ENCODE peak calls at places on chromosome 14, in ten cellular contexts. One of them, this sample, is unnamed.

GRCh38 chr14:64812412-64812811 is 67.3 kb downstream of the SPTB start:
- DNase-seq in stimulated activated CD8-positive, alpha-beta memory T cell treated with anti-CD3 and anti-CD28 coated beads, Interleukin-4, amount 100 ng/mL, for 24 hours: no peak
- DNase-seq in choroid plexus epithelial cell: no peak
- DNase-seq in OCI-M1: no peak
- DNase-seq in GM12891: no peak
- DNase-seq in activated T-cell treated with anti-CD3 and anti-CD28 coated beads, Interleukin-2, amount 50 U/mL, for 1 hour: peak
- DNase-seq in SIG-M5: no peak
- DNase-seq in GM10248: peak
- DNase-seq in T-cell: peak
- DNase-seq in activated gamma-delta T cell treated with Interleukin-2 at 50 U/mL for 16 hours: no peak
- DNase-seq in this sample: no peak

GRCh38 chr14:65424531-65424930 is 12.0 kb downstream of the FUT8 start:
- DNase-seq in SIG-M5: no peak
- DNase-seq in T-cell: no peak
- DNase-seq in GM12891: no peak
- DNase-seq in activated gamma-delta T cell treated with Interleukin-2 at 50 U/mL for 16 hours: no peak
- DNase-seq in stimulated activated CD8-positive, alpha-beta memory T cell treated with anti-CD3 and anti-CD28 coated beads, Interleukin-4, amount 100 ng/mL, for 24 hours: no peak
- DNase-seq in activated T-cell treated with anti-CD3 and anti-CD28 coated beads, Interleukin-2, amount 50 U/mL, for 1 hour: no peak
- DNase-seq in choroid plexus epithelial cell: no peak
- DNase-seq in OCI-M1: no peak
- DNase-seq in GM10248: no peak
- DNase-seq in this sample: no peak

GRCh38 chr14:51604078-51604477 is 47.6 kb upstream of the FRMD6 start:
- DNase-seq in OCI-M1: no peak
- DNase-seq in choroid plexus epithelial cell: peak
- DNase-seq in stimulated activated CD8-positive, alpha-beta memory T cell treated with anti-CD3 and anti-CD28 coated beads, Interleukin-4, amount 100 ng/mL, for 24 hours: no peak
- DNase-seq in SIG-M5: no peak
- DNase-seq in GM10248: no peak
- DNase-seq in activated gamma-delta T cell treated with Interleukin-2 at 50 U/mL for 16 hours: no peak
- DNase-seq in T-cell: no peak
- DNase-seq in GM12891: no peak
- DNase-seq in activated T-cell treated with anti-CD3 and anti-CD28 coated beads, Interleukin-2, amount 50 U/mL, for 1 hour: no peak
- DNase-seq in this sample: no peak

GRCh38 chr14:81268016-81268416 is 47.3 kb upstream of the GTF2A1 start:
- DNase-seq in GM10248: no peak
- DNase-seq in SIG-M5: no peak
- DNase-seq in activated gamma-delta T cell treated with Interleukin-2 at 50 U/mL for 16 hours: no peak
- DNase-seq in OCI-M1: peak
- DNase-seq in stimulated activated CD8-positive, alpha-beta memory T cell treated with anti-CD3 and anti-CD28 coated beads, Interleukin-4, amount 100 ng/mL, for 24 hours: no peak
- DNase-seq in T-cell: no peak
- DNase-seq in choroid plexus epithelial cell: peak
- DNase-seq in GM12891: no peak
- DNase-seq in activated T-cell treated with anti-CD3 and anti-CD28 coated beads, Interleukin-2, amount 50 U/mL, for 1 hour: no peak
- DNase-seq in this sample: no peak

GRCh38 chr14:60166144-60166543 is 946 bp upstream of the DHRS7 start:
- DNase-seq in OCI-M1: no peak
- DNase-seq in activated T-cell treated with anti-CD3 and anti-CD28 coated beads, Interleukin-2, amount 50 U/mL, for 1 hour: no peak
- DNase-seq in T-cell: no peak
- DNase-seq in SIG-M5: no peak
- DNase-seq in stimulated activated CD8-positive, alpha-beta memory T cell treated with anti-CD3 and anti-CD28 coated beads, Interleukin-4, amount 100 ng/mL, for 24 hours: no peak
- DNase-seq in choroid plexus epithelial cell: no peak
- DNase-seq in GM12891: no peak
- DNase-seq in activated gamma-delta T cell treated with Interleukin-2 at 50 U/mL for 16 hours: no peak
- DNase-seq in GM10248: no peak
- DNase-seq in this sample: no peak

GRCh38 chr14:55118761-55119160 is 10.3 kb upstream of the LGALS3 start:
- DNase-seq in OCI-M1: no peak
- DNase-seq in GM10248: no peak
- DNase-seq in GM12891: no peak
- DNase-seq in activated gamma-delta T cell treated with Interleukin-2 at 50 U/mL for 16 hours: no peak
- DNase-seq in T-cell: no peak
- DNase-seq in stimulated activated CD8-positive, alpha-beta memory T cell treated with anti-CD3 and anti-CD28 coated beads, Interleukin-4, amount 100 ng/mL, for 24 hours: no peak
- DNase-seq in SIG-M5: no peak
- DNase-seq in choroid plexus epithelial cell: no peak
- DNase-seq in activated T-cell treated with anti-CD3 and anti-CD28 coated beads, Interleukin-2, amount 50 U/mL, for 1 hour: no peak
- DNase-seq in this sample: no peak

GRCh38 chr14:64045091-64045490 is 192.3 kb downstream of the SYNE2 start:
- DNase-seq in OCI-M1: no peak
- DNase-seq in GM10248: no peak
- DNase-seq in activated T-cell treated with anti-CD3 and anti-CD28 coated beads, Interleukin-2, amount 50 U/mL, for 1 hour: no peak
- DNase-seq in stimulated activated CD8-positive, alpha-beta memory T cell treated with anti-CD3 and anti-CD28 coated beads, Interleukin-4, amount 100 ng/mL, for 24 hours: no peak
- DNase-seq in choroid plexus epithelial cell: no peak
- DNase-seq in GM12891: no peak
- DNase-seq in activated gamma-delta T cell treated with Interleukin-2 at 50 U/mL for 16 hours: no peak
- DNase-seq in T-cell: no peak
- DNase-seq in SIG-M5: no peak
- DNase-seq in this sample: no peak

GRCh38 chr14:50666772-50667490 is 1.2 kb downstream of the SAV1 start:
- DNase-seq in T-cell: peak
- DNase-seq in GM12891: no peak
- DNase-seq in activated T-cell treated with anti-CD3 and anti-CD28 coated beads, Interleukin-2, amount 50 U/mL, for 1 hour: peak
- DNase-seq in GM10248: no peak
- DNase-seq in SIG-M5: no peak
- DNase-seq in stimulated activated CD8-positive, alpha-beta memory T cell treated with anti-CD3 and anti-CD28 coated beads, Interleukin-4, amount 100 ng/mL, for 24 hours: no peak
- DNase-seq in choroid plexus epithelial cell: peak
- DNase-seq in OCI-M1: peak
- DNase-seq in activated gamma-delta T cell treated with Interleukin-2 at 50 U/mL for 16 hours: peak
- DNase-seq in this sample: no peak

GRCh38 chr14:61234215-61234916 is 46.8 kb downstream of the TMEM30B start:
- DNase-seq in choroid plexus epithelial cell: no peak
- DNase-seq in OCI-M1: no peak
- DNase-seq in T-cell: no peak
- DNase-seq in GM10248: no peak
- DNase-seq in activated gamma-delta T cell treated with Interleukin-2 at 50 U/mL for 16 hours: no peak
- DNase-seq in activated T-cell treated with anti-CD3 and anti-CD28 coated beads, Interleukin-2, amount 50 U/mL, for 1 hour: no peak
- DNase-seq in GM12891: no peak
- DNase-seq in stimulated activated CD8-positive, alpha-beta memory T cell treated with anti-CD3 and anti-CD28 coated beads, Interleukin-4, amount 100 ng/mL, for 24 hours: no peak
- DNase-seq in SIG-M5: no peak
- DNase-seq in this sample: no peak

GRCh38 chr14:80621701-80622100 is 319.8 kb downstream of the CEP128 start:
- DNase-seq in SIG-M5: no peak
- DNase-seq in stimulated activated CD8-positive, alpha-beta memory T cell treated with anti-CD3 and anti-CD28 coated beads, Interleukin-4, amount 100 ng/mL, for 24 hours: no peak
- DNase-seq in activated T-cell treated with anti-CD3 and anti-CD28 coated beads, Interleukin-2, amount 50 U/mL, for 1 hour: no peak
- DNase-seq in GM10248: peak
- DNase-seq in GM12891: no peak
- DNase-seq in choroid plexus epithelial cell: peak
- DNase-seq in activated gamma-delta T cell treated with Interleukin-2 at 50 U/mL for 16 hours: no peak
- DNase-seq in OCI-M1: no peak
- DNase-seq in T-cell: no peak
- DNase-seq in this sample: no peak

GRCh38 chr14:101950100-101950499 is 14.3 kb upstream of the DYNC1H1 start:
- DNase-seq in activated gamma-delta T cell treated with Interleukin-2 at 50 U/mL for 16 hours: no peak
- DNase-seq in stimulated activated CD8-positive, alpha-beta memory T cell treated with anti-CD3 and anti-CD28 coated beads, Interleukin-4, amount 100 ng/mL, for 24 hours: no peak
- DNase-seq in GM10248: no peak
- DNase-seq in choroid plexus epithelial cell: no peak
- DNase-seq in activated T-cell treated with anti-CD3 and anti-CD28 coated beads, Interleukin-2, amount 50 U/mL, for 1 hour: no peak
- DNase-seq in T-cell: no peak
- DNase-seq in OCI-M1: no peak
- DNase-seq in GM12891: no peak
- DNase-seq in SIG-M5: no peak
- DNase-seq in this sample: no peak

GRCh38 chr14:68733086-68733621 is 59.7 kb downstream of the ZFP36L1 start:
- DNase-seq in GM12891: no peak
- DNase-seq in SIG-M5: peak
- DNase-seq in GM10248: peak
- DNase-seq in stimulated activated CD8-positive, alpha-beta memory T cell treated with anti-CD3 and anti-CD28 coated beads, Interleukin-4, amount 100 ng/mL, for 24 hours: no peak
- DNase-seq in OCI-M1: no peak
- DNase-seq in choroid plexus epithelial cell: no peak
- DNase-seq in activated T-cell treated with anti-CD3 and anti-CD28 coated beads, Interleukin-2, amount 50 U/mL, for 1 hour: no peak
- DNase-seq in T-cell: no peak
- DNase-seq in activated gamma-delta T cell treated with Interleukin-2 at 50 U/mL for 16 hours: no peak
- DNase-seq in this sample: no peak

GRCh38 chr14:101174980-101175606 is 271.6 kb upstream of the RTL1 start:
- DNase-seq in SIG-M5: no peak
- DNase-seq in T-cell: no peak
- DNase-seq in stimulated activated CD8-positive, alpha-beta memory T cell treated with anti-CD3 and anti-CD28 coated beads, Interleukin-4, amount 100 ng/mL, for 24 hours: no peak
- DNase-seq in GM12891: no peak
- DNase-seq in activated gamma-delta T cell treated with Interleukin-2 at 50 U/mL for 16 hours: no peak
- DNase-seq in activated T-cell treated with anti-CD3 and anti-CD28 coated beads, Interleukin-2, amount 50 U/mL, for 1 hour: no peak
- DNase-seq in OCI-M1: no peak
- DNase-seq in choroid plexus epithelial cell: no peak
- DNase-seq in GM10248: peak
- DNase-seq in this sample: no peak

GRCh38 chr14:20469890-20470858 is 968 bp downstream of the PNP start:
- DNase-seq in GM12891: peak
- DNase-seq in GM10248: peak
- DNase-seq in stimulated activated CD8-positive, alpha-beta memory T cell treated with anti-CD3 and anti-CD28 coated beads, Interleukin-4, amount 100 ng/mL, for 24 hours: peak
- DNase-seq in choroid plexus epithelial cell: no peak
- DNase-seq in OCI-M1: peak
- DNase-seq in activated T-cell treated with anti-CD3 and anti-CD28 coated beads, Interleukin-2, amount 50 U/mL, for 1 hour: peak
- DNase-seq in activated gamma-delta T cell treated with Interleukin-2 at 50 U/mL for 16 hours: peak
- DNase-seq in SIG-M5: peak
- DNase-seq in T-cell: peak
- DNase-seq in this sample: peak

GRCh38 chr14:59474172-59474571 is 9.0 kb upstream of the GPR135 start:
- DNase-seq in SIG-M5: no peak
- DNase-seq in GM12891: no peak
- DNase-seq in choroid plexus epithelial cell: peak
- DNase-seq in T-cell: no peak
- DNase-seq in GM10248: no peak
- DNase-seq in activated T-cell treated with anti-CD3 and anti-CD28 coated beads, Interleukin-2, amount 50 U/mL, for 1 hour: no peak
- DNase-seq in OCI-M1: no peak
- DNase-seq in activated gamma-delta T cell treated with Interleukin-2 at 50 U/mL for 16 hours: no peak
- DNase-seq in stimulated activated CD8-positive, alpha-beta memory T cell treated with anti-CD3 and anti-CD28 coated beads, Interleukin-4, amount 100 ng/mL, for 24 hours: no peak
- DNase-seq in this sample: no peak

GRCh38 chr14:71063351-71063750 is 156.1 kb downstream of the PCNX1 start:
- DNase-seq in GM10248: no peak
- DNase-seq in OCI-M1: no peak
- DNase-seq in stimulated activated CD8-positive, alpha-beta memory T cell treated with anti-CD3 and anti-CD28 coated beads, Interleukin-4, amount 100 ng/mL, for 24 hours: no peak
- DNase-seq in activated gamma-delta T cell treated with Interleukin-2 at 50 U/mL for 16 hours: no peak
- DNase-seq in T-cell: no peak
- DNase-seq in SIG-M5: no peak
- DNase-seq in choroid plexus epithelial cell: peak
- DNase-seq in activated T-cell treated with anti-CD3 and anti-CD28 coated beads, Interleukin-2, amount 50 U/mL, for 1 hour: no peak
- DNase-seq in GM12891: no peak
- DNase-seq in this sample: no peak

GRCh38 chr14:71668186-71668912 is 263.9 kb upstream of the RGS6 start:
- DNase-seq in OCI-M1: no peak
- DNase-seq in SIG-M5: no peak
- DNase-seq in activated gamma-delta T cell treated with Interleukin-2 at 50 U/mL for 16 hours: no peak
- DNase-seq in activated T-cell treated with anti-CD3 and anti-CD28 coated beads, Interleukin-2, amount 50 U/mL, for 1 hour: no peak
- DNase-seq in stimulated activated CD8-positive, alpha-beta memory T cell treated with anti-CD3 and anti-CD28 coated beads, Interleukin-4, amount 100 ng/mL, for 24 hours: no peak
- DNase-seq in GM10248: no peak
- DNase-seq in choroid plexus epithelial cell: peak
- DNase-seq in GM12891: no peak
- DNase-seq in T-cell: no peak
- DNase-seq in this sample: no peak

GRCh38 chr14:39322807-39323206 is 89.1 kb downstream of the MIA2 start:
- DNase-seq in choroid plexus epithelial cell: peak
- DNase-seq in activated T-cell treated with anti-CD3 and anti-CD28 coated beads, Interleukin-2, amount 50 U/mL, for 1 hour: no peak
- DNase-seq in OCI-M1: no peak
- DNase-seq in GM12891: no peak
- DNase-seq in GM10248: no peak
- DNase-seq in stimulated activated CD8-positive, alpha-beta memory T cell treated with anti-CD3 and anti-CD28 coated beads, Interleukin-4, amount 100 ng/mL, for 24 hours: no peak
- DNase-seq in SIG-M5: no peak
- DNase-seq in T-cell: no peak
- DNase-seq in activated gamma-delta T cell treated with Interleukin-2 at 50 U/mL for 16 hours: no peak
- DNase-seq in this sample: no peak

GRCh38 chr14:22071001-22071400 is 397.4 kb upstream of the OR4E1 start:
- DNase-seq in T-cell: peak
- DNase-seq in GM12891: no peak
- DNase-seq in choroid plexus epithelial cell: no peak
- DNase-seq in GM10248: peak
- DNase-seq in activated gamma-delta T cell treated with Interleukin-2 at 50 U/mL for 16 hours: peak
- DNase-seq in SIG-M5: no peak
- DNase-seq in OCI-M1: no peak
- DNase-seq in activated T-cell treated with anti-CD3 and anti-CD28 coated beads, Interleukin-2, amount 50 U/mL, for 1 hour: peak
- DNase-seq in stimulated activated CD8-positive, alpha-beta memory T cell treated with anti-CD3 and anti-CD28 coated beads, Interleukin-4, amount 100 ng/mL, for 24 hours: no peak
- DNase-seq in this sample: peak

GRCh38 chr14:63515240-63515639 is 27.9 kb downstream of the PPP2R5E start:
- DNase-seq in choroid plexus epithelial cell: no peak
- DNase-seq in GM10248: no peak
- DNase-seq in SIG-M5: no peak
- DNase-seq in GM12891: no peak
- DNase-seq in stimulated activated CD8-positive, alpha-beta memory T cell treated with anti-CD3 and anti-CD28 coated beads, Interleukin-4, amount 100 ng/mL, for 24 hours: no peak
- DNase-seq in OCI-M1: no peak
- DNase-seq in activated gamma-delta T cell treated with Interleukin-2 at 50 U/mL for 16 hours: no peak
- DNase-seq in activated T-cell treated with anti-CD3 and anti-CD28 coated beads, Interleukin-2, amount 50 U/mL, for 1 hour: no peak
- DNase-seq in T-cell: no peak
- DNase-seq in this sample: no peak

GRCh38 chr14:93042968-93043940 is 72.5 kb downstream of the ITPK1 start:
- DNase-seq in SIG-M5: no peak
- DNase-seq in activated gamma-delta T cell treated with Interleukin-2 at 50 U/mL for 16 hours: no peak
- DNase-seq in OCI-M1: peak
- DNase-seq in GM12891: no peak
- DNase-seq in T-cell: no peak
- DNase-seq in stimulated activated CD8-positive, alpha-beta memory T cell treated with anti-CD3 and anti-CD28 coated beads, Interleukin-4, amount 100 ng/mL, for 24 hours: no peak
- DNase-seq in GM10248: no peak
- DNase-seq in activated T-cell treated with anti-CD3 and anti-CD28 coated beads, Interleukin-2, amount 50 U/mL, for 1 hour: no peak
- DNase-seq in choroid plexus epithelial cell: peak
- DNase-seq in this sample: no peak

GRCh38 chr14:101557811-101558738 is 3.2 kb upstream of the DIO3 start:
- DNase-seq in GM12891: no peak
- DNase-seq in OCI-M1: no peak
- DNase-seq in T-cell: no peak
- DNase-seq in stimulated activated CD8-positive, alpha-beta memory T cell treated with anti-CD3 and anti-CD28 coated beads, Interleukin-4, amount 100 ng/mL, for 24 hours: no peak
- DNase-seq in GM10248: no peak
- DNase-seq in activated T-cell treated with anti-CD3 and anti-CD28 coated beads, Interleukin-2, amount 50 U/mL, for 1 hour: no peak
- DNase-seq in SIG-M5: no peak
- DNase-seq in activated gamma-delta T cell treated with Interleukin-2 at 50 U/mL for 16 hours: no peak
- DNase-seq in choroid plexus epithelial cell: no peak
- DNase-seq in this sample: no peak

GRCh38 chr14:90140298-90140955 is 78.6 kb downstream of the KCNK13 start:
- DNase-seq in GM12891: no peak
- DNase-seq in GM10248: no peak
- DNase-seq in choroid plexus epithelial cell: peak
- DNase-seq in SIG-M5: no peak
- DNase-seq in activated T-cell treated with anti-CD3 and anti-CD28 coated beads, Interleukin-2, amount 50 U/mL, for 1 hour: no peak
- DNase-seq in OCI-M1: no peak
- DNase-seq in activated gamma-delta T cell treated with Interleukin-2 at 50 U/mL for 16 hours: no peak
- DNase-seq in stimulated activated CD8-positive, alpha-beta memory T cell treated with anti-CD3 and anti-CD28 coated beads, Interleukin-4, amount 100 ng/mL, for 24 hours: no peak
- DNase-seq in T-cell: no peak
- DNase-seq in this sample: no peak

GRCh38 chr14:52103416-52103815 is 34.6 kb upstream of the NID2 start:
- DNase-seq in SIG-M5: no peak
- DNase-seq in OCI-M1: no peak
- DNase-seq in activated gamma-delta T cell treated with Interleukin-2 at 50 U/mL for 16 hours: no peak
- DNase-seq in choroid plexus epithelial cell: no peak
- DNase-seq in activated T-cell treated with anti-CD3 and anti-CD28 coated beads, Interleukin-2, amount 50 U/mL, for 1 hour: no peak
- DNase-seq in T-cell: no peak
- DNase-seq in stimulated activated CD8-positive, alpha-beta memory T cell treated with anti-CD3 and anti-CD28 coated beads, Interleukin-4, amount 100 ng/mL, for 24 hours: no peak
- DNase-seq in GM12891: no peak
- DNase-seq in GM10248: no peak
- DNase-seq in this sample: no peak

GRCh38 chr14:94407906-94408305 is 19.5 kb upstream of the SERPINA1 start:
- DNase-seq in SIG-M5: no peak
- DNase-seq in activated gamma-delta T cell treated with Interleukin-2 at 50 U/mL for 16 hours: no peak
- DNase-seq in OCI-M1: no peak
- DNase-seq in activated T-cell treated with anti-CD3 and anti-CD28 coated beads, Interleukin-2, amount 50 U/mL, for 1 hour: no peak
- DNase-seq in GM12891: no peak
- DNase-seq in GM10248: no peak
- DNase-seq in choroid plexus epithelial cell: no peak
- DNase-seq in T-cell: no peak
- DNase-seq in stimulated activated CD8-positive, alpha-beta memory T cell treated with anti-CD3 and anti-CD28 coated beads, Interleukin-4, amount 100 ng/mL, for 24 hours: no peak
- DNase-seq in this sample: no peak

This sample was measured in activated naive CD8-positive, alpha-beta T cell treated with anti-CD3 and anti-CD28 coated beads, Interleukin-2, amount 10 ng/mL, durations not matched to agents 7 days and 5 days.